ENCODE peak calls at places on chromosomes 5 and 9, in six cellular contexts. W is neural progenitor cell, L is OCI-LY7, C is HCT116, Z is SK-N-SH, H is PC-3. O is an unnamed sample.

GRCh38 chr5:91224459-91224858 is 158.7 kb downstream of the ARRDC3 start:
- DNase-seq in C (no peak), L (no peak), W (no peak), H (no peak), Z (no peak), O (no peak)

GRCh38 chr9:94222870-94223269 is 36.2 kb upstream of the ZNF169 start:
- DNase-seq in H (peak; percentile 67), L (no peak), Z (no peak), C (no peak), W (no peak), O (no peak)

GRCh38 chr9:2493106-2493505 is 128.5 kb upstream of the VLDLR start:
- DNase-seq in Z (no peak), H (no peak), W (no peak), L (no peak), C (no peak), O (peak; percentile 22)

GRCh38 chr9:27176971-27177370 is 67.9 kb downstream of the TEK start:
- DNase-seq in L (no peak), C (no peak), Z (no peak), H (no peak), W (no peak), O (no peak)

GRCh38 chr9:18829858-18830257 is 203.2 kb downstream of the SAXO1 start:
- DNase-seq in L (no peak), C (no peak), H (no peak), Z (no peak), W (no peak), O (no peak)

GRCh38 chr9:6506571-6506970 is 93.6 kb downstream of the UHRF2 start:
- DNase-seq in Z (no peak), W (no peak), H (peak; percentile 14), C (no peak), L (no peak), O (no peak)

GRCh38 chr5:10424124-10424731 is 17.5 kb upstream of the ROPN1L start:
- DNase-seq in H (peak; percentile 65), L (peak; percentile 64), W (peak; percentile 61), C (peak; percentile 8), Z (peak; percentile 43), O (peak; percentile 52)

GRCh38 chr9:121246821-121247511 is 21.0 kb upstream of the GSN start:
- DNase-seq in W (no peak), L (no peak), H (no peak), Z (no peak), C (no peak), O (no peak)

GRCh38 chr9:75803130-75803529 is 87.3 kb upstream of the PCSK5 start:
- DNase-seq in C (no peak), L (no peak), W (no peak), Z (no peak), H (no peak), O (peak; percentile 6)

GRCh38 chr5:94241288-94241651 is 377.1 kb downstream of the KIAA0825 start:
- DNase-seq in H (peak; percentile 77), L (no peak), C (peak; percentile 62), W (no peak), Z (no peak), O (no peak)

GRCh38 chr5:143065185-143065584 is 295.0 kb downstream of the ARHGAP26 start:
- DNase-seq in Z (no peak), H (no peak), C (no peak), L (no peak), W (no peak), O (no peak)

GRCh38 chr5:83488821-83489220 is 17.3 kb downstream of the VCAN start:
- DNase-seq in H (peak; percentile 13), W (no peak), L (no peak), Z (no peak), C (no peak), O (no peak)

GRCh38 chr9:135960328-135961276 is 571 bp downstream of the UBAC1 start:
- DNase-seq in Z (peak; percentile 80), C (no peak), H (no peak), L (no peak), W (peak; percentile 75), O (peak; percentile 62)

GRCh38 chr5:175166013-175166412 is 278.0 kb downstream of the DRD1 start:
- DNase-seq in L (no peak), H (no peak), Z (no peak), W (no peak), C (no peak), O (no peak)

GRCh38 chr5:74934949-74935751 is 69.0 kb upstream of the FAM169A start:
- DNase-seq in H (peak; percentile 55), C (peak; percentile 38), L (no peak), W (peak; percentile 64), Z (no peak), O (peak; percentile 32)

GRCh38 chr9:137715321-137715720 is 96.5 kb downstream of the EHMT1 start:
- DNase-seq in L (no peak), C (no peak), H (no peak), Z (no peak), W (no peak), O (no peak)

DNA sequence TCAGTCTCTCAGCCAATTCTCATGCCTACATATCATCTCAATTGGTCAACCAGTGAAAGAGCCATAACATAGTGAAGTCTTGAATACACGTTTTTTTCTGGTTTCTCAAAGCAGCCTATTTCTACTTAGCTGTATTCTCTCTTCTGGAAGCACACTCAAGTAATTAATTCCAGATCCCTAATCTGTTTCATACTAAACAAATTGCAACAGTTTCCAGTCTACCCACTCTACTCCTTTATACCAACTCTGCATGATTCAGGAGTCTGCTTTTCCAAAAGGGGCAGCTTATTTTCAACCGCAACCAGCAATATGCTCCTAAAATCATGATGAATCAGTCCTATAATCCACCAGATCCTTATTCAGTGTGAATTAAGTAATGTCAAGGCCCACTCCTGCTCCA is 211.7 kb downstream of the TLE1 start:
- DNase-seq in W (no peak), C (no peak), L (no peak), Z (peak; percentile 33), H (no peak), O (no peak)
- TF ChIP-seq EZH2phosphoT487 in W (no peak), C (no peak), L (no peak), Z (no peak), H (no peak), O (no peak)

DNA sequence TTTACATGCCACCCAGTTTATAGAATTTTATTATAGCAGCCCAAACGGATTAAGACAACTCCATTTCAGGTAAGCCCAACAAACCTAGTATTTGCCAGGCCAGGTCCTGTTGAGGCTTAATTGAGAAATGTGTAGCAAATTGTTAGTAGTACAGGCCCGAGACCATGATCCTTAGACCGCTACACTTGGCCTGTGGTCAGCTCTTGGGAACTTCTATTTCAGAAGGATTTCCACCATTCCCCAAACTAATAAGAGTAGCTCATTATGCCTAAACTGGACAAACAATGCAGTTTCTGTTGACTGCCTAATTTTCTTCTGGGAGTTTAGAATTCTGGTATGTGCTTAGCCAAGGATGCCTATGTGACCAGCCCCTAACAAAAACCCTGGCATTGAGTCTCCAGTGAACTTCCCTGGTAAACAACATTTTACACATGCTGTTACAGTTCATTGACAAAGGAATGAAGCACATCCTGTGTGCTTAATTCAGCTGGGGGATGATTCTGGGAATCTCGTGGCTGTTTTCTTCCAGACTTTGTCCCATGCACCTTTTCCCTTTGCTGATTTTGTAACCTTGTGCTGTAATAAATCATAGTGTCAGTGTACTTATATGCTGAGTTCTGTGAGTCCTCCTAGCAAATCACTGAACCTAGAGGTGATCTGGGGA is 5.6 kb upstream of the GPX3 start:
- DNase-seq in L (no peak), Z (no peak), W (no peak), H (peak; percentile 61), C (no peak), O (no peak)
- H3K4me1 ChIP-seq in L (no peaks in the 10 kb centered on the region), Z (no peaks in the 10 kb centered on the region), W (peaks cover 6% of the 10 kb centered on the region), H (peaks cover 10% of the 10 kb centered on the region), C (no peaks in the 10 kb centered on the region), O (no peaks in the 10 kb centered on the region)

DNA sequence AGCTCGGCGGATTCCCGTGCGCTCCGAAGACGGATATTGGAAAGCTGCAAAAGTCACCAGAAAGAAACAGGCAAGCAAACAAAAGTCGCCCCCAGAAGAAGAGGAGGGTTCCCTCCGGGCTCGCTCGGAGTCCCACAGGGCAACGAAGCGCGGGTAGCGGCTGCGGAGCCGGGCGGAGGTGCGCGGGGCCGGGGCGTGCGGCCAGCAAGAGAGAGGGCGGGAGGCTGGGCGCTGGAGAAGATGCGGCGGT is at the start of gene FBN2:
- DNase-seq in Z (peak; percentile 17), H (no peak), C (no peak), W (no peak), L (no peak), O (no peak)
- H3K27ac ChIP-seq in Z (no peak within 1 kb of the TSS), H (no peak within 1 kb of the TSS), C (no peak within 1 kb of the TSS), W (peak within 1 kb of the TSS; percentile 62), L (no peak within 1 kb of the TSS), O (peak within 1 kb of the TSS; percentile 83)

GRCh38 chr9:34983209-34983608 is 6.3 kb upstream of the DNAJB5 start:
- DNase-seq in W (no peak), H (no peak), C (no peak), Z (no peak), L (peak; percentile 86), O (no peak)

GRCh38 chr9:34986541-34987047 is 3.0 kb upstream of the DNAJB5 start:
- DNase-seq in H (no peak), Z (peak; percentile 75), C (no peak), W (peak; percentile 58), L (peak; percentile 67), O (no peak)

GRCh38 chr9:34987160-34988040 is 2.1 kb upstream of the DNAJB5 start:
- DNase-seq in W (no peak), Z (no peak), L (no peak), H (no peak), C (no peak), O (no peak)

GRCh38 chr9:34984049-34984448 is 5.5 kb upstream of the DNAJB5 start:
- DNase-seq in L (peak; percentile 61), H (peak; percentile 40), Z (no peak), W (peak; percentile 87), C (no peak), O (peak; percentile 80)

GRCh38 chr9:34985311-34985899 is 4.1 kb upstream of the DNAJB5 start:
- DNase-seq in L (peak; percentile 76), H (peak; percentile 65), C (peak; percentile 59), W (peak; percentile 80), Z (peak; percentile 68), O (peak; percentile 79)
- TF ChIP-seq EZH2phosphoT487 in L (no peak), H (no peak), C (no peak), W (no peak), Z (no peak), O (no peak)

DNA sequence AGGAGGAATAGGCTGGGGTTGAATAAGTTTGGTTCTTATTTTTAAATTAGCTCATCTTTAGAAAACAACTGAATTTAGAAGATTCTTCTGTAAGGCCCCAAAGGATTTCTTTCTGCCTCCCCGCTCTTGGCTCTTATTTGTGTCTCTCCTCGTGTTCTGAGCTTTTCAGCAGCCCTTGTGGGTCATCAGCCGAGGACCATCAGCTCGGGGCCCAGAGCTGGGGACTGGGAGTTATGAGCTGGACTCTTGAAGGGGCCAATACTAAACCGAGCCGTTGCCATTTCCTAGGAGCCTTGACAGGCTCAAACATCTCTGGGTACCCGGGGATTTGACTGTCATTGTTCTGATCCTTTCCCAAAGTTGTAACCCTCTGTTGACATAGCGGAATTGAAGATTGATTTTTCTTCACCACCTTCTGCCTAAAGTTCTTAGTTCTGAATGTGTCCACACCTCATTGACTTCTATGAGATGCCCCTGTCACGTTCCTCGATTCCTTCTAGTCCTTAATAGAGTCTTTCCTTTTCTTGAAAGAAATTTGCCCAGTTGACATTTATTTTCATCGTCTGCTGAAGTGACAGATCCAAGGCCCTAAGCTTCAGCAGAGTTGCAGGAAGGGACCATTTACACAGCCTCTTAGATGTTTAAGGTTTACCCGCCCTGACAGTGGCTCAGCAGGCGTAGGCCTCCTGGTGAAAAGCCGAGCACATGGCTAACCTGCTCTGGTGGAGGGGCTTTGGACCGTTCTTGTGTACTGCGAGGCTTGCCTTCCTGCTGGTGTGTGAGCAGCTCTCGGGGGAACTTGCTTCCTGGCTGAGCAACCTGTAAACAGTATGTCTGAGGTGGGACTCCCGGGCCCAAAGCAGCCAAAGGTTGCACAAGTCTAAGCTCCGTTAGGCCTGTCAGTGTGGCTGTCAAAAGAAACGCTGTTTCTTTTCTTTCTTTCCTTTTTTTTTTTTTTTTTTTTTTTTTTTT is 24.0 kb downstream of the ABL1 start:
- DNase-seq in L (no peak), C (no peak), Z (no peak), W (no peak), H (no peak), O (no peak)
- H3K4me1 ChIP-seq in L (no peaks in the 10 kb centered on the region), C (peaks cover 23% of the 10 kb centered on the region), Z (peaks cover 26% of the 10 kb centered on the region), W (peaks cover 4% of the 10 kb centered on the region), H (no peaks in the 10 kb centered on the region), O (peaks cover 9% of the 10 kb centered on the region)

O was measured in hepatocyte.